ENCODE peak calls at places on chromosomes 6 and 20, in ten cellular contexts. One of them, this sample, is unnamed.

GRCh38 chr6:164532546-164533362 is 776.7 kb downstream of the C6orf118 start:
- DNase-seq in DMS153: no peak
- DNase-seq in activated naive CD8-positive, alpha-beta T cell treated with anti-CD3 and anti-CD28 coated beads, Interleukin-2, amount 50 U/mL, for 24 hours: no peak
- DNase-seq in HT-29: no peak
- DNase-seq in small intestine: no peak
- DNase-seq in effector memory CD8-positive, alpha-beta T cell: no peak
- DNase-seq in ovary: no peak
- DNase-seq in GM12865: no peak
- DNase-seq in activated naive CD4-positive, alpha-beta T cell treated with anti-CD3 and anti-CD28 coated beads for 36 hours: no peak
- DNase-seq in GM04504: no peak
- DNase-seq in this sample: no peak

GRCh38 chr6:21597706-21598273 is 4.2 kb downstream of the SOX4 start:
- DNase-seq in GM12865: peak; percentile 42
- DNase-seq in small intestine: no peak
- DNase-seq in GM04504: no peak
- DNase-seq in effector memory CD8-positive, alpha-beta T cell: no peak
- DNase-seq in HT-29: peak; percentile 31
- DNase-seq in DMS153: no peak
- DNase-seq in activated naive CD4-positive, alpha-beta T cell treated with anti-CD3 and anti-CD28 coated beads for 36 hours: no peak
- DNase-seq in ovary: no peak
- DNase-seq in activated naive CD8-positive, alpha-beta T cell treated with anti-CD3 and anti-CD28 coated beads, Interleukin-2, amount 50 U/mL, for 24 hours: no peak
- DNase-seq in this sample: no peak

GRCh38 chr6:152267967-152268845 is 369.0 kb downstream of the SYNE1 start:
- DNase-seq in HT-29: peak; percentile 61
- DNase-seq in ovary: no peak
- DNase-seq in DMS153: peak; percentile 30
- DNase-seq in effector memory CD8-positive, alpha-beta T cell: no peak
- DNase-seq in GM04504: no peak
- DNase-seq in activated naive CD4-positive, alpha-beta T cell treated with anti-CD3 and anti-CD28 coated beads for 36 hours: peak; percentile 53
- DNase-seq in small intestine: peak; percentile 16
- DNase-seq in activated naive CD8-positive, alpha-beta T cell treated with anti-CD3 and anti-CD28 coated beads, Interleukin-2, amount 50 U/mL, for 24 hours: no peak
- DNase-seq in GM12865: peak; percentile 23
- DNase-seq in this sample: peak; percentile 23

GRCh38 chr6:158926429-158926828 is 73.6 kb downstream of the RSPH3 start:
- DNase-seq in GM12865: no peak
- DNase-seq in small intestine: no peak
- DNase-seq in activated naive CD4-positive, alpha-beta T cell treated with anti-CD3 and anti-CD28 coated beads for 36 hours: no peak
- DNase-seq in ovary: no peak
- DNase-seq in GM04504: peak; percentile 16
- DNase-seq in HT-29: no peak
- DNase-seq in activated naive CD8-positive, alpha-beta T cell treated with anti-CD3 and anti-CD28 coated beads, Interleukin-2, amount 50 U/mL, for 24 hours: no peak
- DNase-seq in DMS153: no peak
- DNase-seq in effector memory CD8-positive, alpha-beta T cell: no peak
- DNase-seq in this sample: no peak

GRCh38 chr6:152233547-152234320 is 403.4 kb downstream of the SYNE1 start:
- DNase-seq in small intestine: no peak
- DNase-seq in GM12865: no peak
- DNase-seq in activated naive CD8-positive, alpha-beta T cell treated with anti-CD3 and anti-CD28 coated beads, Interleukin-2, amount 50 U/mL, for 24 hours: no peak
- DNase-seq in ovary: no peak
- DNase-seq in DMS153: no peak
- DNase-seq in GM04504: no peak
- DNase-seq in activated naive CD4-positive, alpha-beta T cell treated with anti-CD3 and anti-CD28 coated beads for 36 hours: peak; percentile 54
- DNase-seq in HT-29: no peak
- DNase-seq in effector memory CD8-positive, alpha-beta T cell: no peak
- DNase-seq in this sample: no peak

GRCh38 chr6:169789944-169790927 is 38.8 kb downstream of the ERMARD start:
- DNase-seq in GM04504: peak; percentile 34
- DNase-seq in effector memory CD8-positive, alpha-beta T cell: peak; percentile 65
- DNase-seq in DMS153: peak; percentile 68
- DNase-seq in activated naive CD4-positive, alpha-beta T cell treated with anti-CD3 and anti-CD28 coated beads for 36 hours: peak; percentile 80
- DNase-seq in activated naive CD8-positive, alpha-beta T cell treated with anti-CD3 and anti-CD28 coated beads, Interleukin-2, amount 50 U/mL, for 24 hours: peak; percentile 82
- DNase-seq in GM12865: peak; percentile 60
- DNase-seq in ovary: peak; percentile 79
- DNase-seq in HT-29: peak; percentile 77
- DNase-seq in small intestine: peak; percentile 89
- DNase-seq in this sample: peak; percentile 52

GRCh38 chr6:46794068-46794467 is 879 bp downstream of the MEP1A start:
- DNase-seq in HT-29: no peak
- DNase-seq in activated naive CD8-positive, alpha-beta T cell treated with anti-CD3 and anti-CD28 coated beads, Interleukin-2, amount 50 U/mL, for 24 hours: no peak
- DNase-seq in effector memory CD8-positive, alpha-beta T cell: no peak
- DNase-seq in activated naive CD4-positive, alpha-beta T cell treated with anti-CD3 and anti-CD28 coated beads for 36 hours: no peak
- DNase-seq in GM12865: no peak
- DNase-seq in GM04504: no peak
- DNase-seq in small intestine: no peak
- DNase-seq in DMS153: no peak
- DNase-seq in ovary: no peak
- DNase-seq in this sample: no peak

GRCh38 chr20:51026317-51026716 is 3.4 kb upstream of the KCNG1 start:
- DNase-seq in activated naive CD8-positive, alpha-beta T cell treated with anti-CD3 and anti-CD28 coated beads, Interleukin-2, amount 50 U/mL, for 24 hours: no peak
- DNase-seq in ovary: no peak
- DNase-seq in activated naive CD4-positive, alpha-beta T cell treated with anti-CD3 and anti-CD28 coated beads for 36 hours: no peak
- DNase-seq in GM04504: no peak
- DNase-seq in small intestine: no peak
- DNase-seq in effector memory CD8-positive, alpha-beta T cell: no peak
- DNase-seq in DMS153: no peak
- DNase-seq in GM12865: no peak
- DNase-seq in HT-29: no peak
- DNase-seq in this sample: no peak

GRCh38 chr6:169453221-169453620 is 199.6 kb upstream of the THBS2 start:
- DNase-seq in GM04504: no peak
- DNase-seq in GM12865: no peak
- DNase-seq in ovary: no peak
- DNase-seq in DMS153: no peak
- DNase-seq in effector memory CD8-positive, alpha-beta T cell: no peak
- DNase-seq in HT-29: no peak
- DNase-seq in activated naive CD4-positive, alpha-beta T cell treated with anti-CD3 and anti-CD28 coated beads for 36 hours: no peak
- DNase-seq in small intestine: no peak
- DNase-seq in activated naive CD8-positive, alpha-beta T cell treated with anti-CD3 and anti-CD28 coated beads, Interleukin-2, amount 50 U/mL, for 24 hours: no peak
- DNase-seq in this sample: no peak

GRCh38 chr20:38298768-38299288 is 5.1 kb upstream of the BPI start:
- DNase-seq in GM04504: no peak
- DNase-seq in HT-29: no peak
- DNase-seq in DMS153: no peak
- DNase-seq in activated naive CD8-positive, alpha-beta T cell treated with anti-CD3 and anti-CD28 coated beads, Interleukin-2, amount 50 U/mL, for 24 hours: no peak
- DNase-seq in GM12865: no peak
- DNase-seq in activated naive CD4-positive, alpha-beta T cell treated with anti-CD3 and anti-CD28 coated beads for 36 hours: no peak
- DNase-seq in effector memory CD8-positive, alpha-beta T cell: no peak
- DNase-seq in ovary: peak; percentile 95
- DNase-seq in small intestine: no peak
- DNase-seq in this sample: no peak

GRCh38 chr6:5898563-5898962 is 108.2 kb downstream of the NRN1 start:
- DNase-seq in DMS153: no peak
- DNase-seq in small intestine: no peak
- DNase-seq in activated naive CD4-positive, alpha-beta T cell treated with anti-CD3 and anti-CD28 coated beads for 36 hours: no peak
- DNase-seq in GM12865: no peak
- DNase-seq in activated naive CD8-positive, alpha-beta T cell treated with anti-CD3 and anti-CD28 coated beads, Interleukin-2, amount 50 U/mL, for 24 hours: no peak
- DNase-seq in effector memory CD8-positive, alpha-beta T cell: no peak
- DNase-seq in ovary: no peak
- DNase-seq in HT-29: no peak
- DNase-seq in GM04504: no peak
- DNase-seq in this sample: no peak

GRCh38 chr20:44888226-44889103 is 3.0 kb downstream of the YWHAB start:
- DNase-seq in effector memory CD8-positive, alpha-beta T cell: no peak
- DNase-seq in ovary: no peak
- DNase-seq in small intestine: peak; percentile 20
- DNase-seq in activated naive CD4-positive, alpha-beta T cell treated with anti-CD3 and anti-CD28 coated beads for 36 hours: no peak
- DNase-seq in activated naive CD8-positive, alpha-beta T cell treated with anti-CD3 and anti-CD28 coated beads, Interleukin-2, amount 50 U/mL, for 24 hours: no peak
- DNase-seq in GM04504: no peak
- DNase-seq in GM12865: peak; percentile 13
- DNase-seq in HT-29: peak; percentile 62
- DNase-seq in DMS153: no peak
- DNase-seq in this sample: no peak

GRCh38 chr6:134000443-134000842 is 47.4 kb downstream of the TBPL1 start:
- DNase-seq in GM04504: no peak
- DNase-seq in activated naive CD8-positive, alpha-beta T cell treated with anti-CD3 and anti-CD28 coated beads, Interleukin-2, amount 50 U/mL, for 24 hours: no peak
- DNase-seq in activated naive CD4-positive, alpha-beta T cell treated with anti-CD3 and anti-CD28 coated beads for 36 hours: no peak
- DNase-seq in DMS153: no peak
- DNase-seq in effector memory CD8-positive, alpha-beta T cell: no peak
- DNase-seq in small intestine: no peak
- DNase-seq in GM12865: no peak
- DNase-seq in ovary: no peak
- DNase-seq in HT-29: no peak
- DNase-seq in this sample: no peak

GRCh38 chr20:18722381-18722780 is 91.2 kb upstream of the SCP2D1 start:
- DNase-seq in effector memory CD8-positive, alpha-beta T cell: no peak
- DNase-seq in GM04504: peak; percentile 32
- DNase-seq in GM12865: no peak
- DNase-seq in small intestine: no peak
- DNase-seq in DMS153: no peak
- DNase-seq in HT-29: no peak
- DNase-seq in ovary: no peak
- DNase-seq in activated naive CD8-positive, alpha-beta T cell treated with anti-CD3 and anti-CD28 coated beads, Interleukin-2, amount 50 U/mL, for 24 hours: no peak
- DNase-seq in activated naive CD4-positive, alpha-beta T cell treated with anti-CD3 and anti-CD28 coated beads for 36 hours: no peak
- DNase-seq in this sample: no peak

GRCh38 chr6:45074423-45074822 is 253.7 kb upstream of the RUNX2 start:
- DNase-seq in DMS153: no peak
- DNase-seq in ovary: no peak
- DNase-seq in HT-29: no peak
- DNase-seq in activated naive CD4-positive, alpha-beta T cell treated with anti-CD3 and anti-CD28 coated beads for 36 hours: no peak
- DNase-seq in small intestine: no peak
- DNase-seq in GM04504: no peak
- DNase-seq in GM12865: no peak
- DNase-seq in effector memory CD8-positive, alpha-beta T cell: no peak
- DNase-seq in activated naive CD8-positive, alpha-beta T cell treated with anti-CD3 and anti-CD28 coated beads, Interleukin-2, amount 50 U/mL, for 24 hours: no peak
- DNase-seq in this sample: no peak

GRCh38 chr6:145758086-145758485 is 22.8 kb upstream of the EPM2A start:
- DNase-seq in DMS153: no peak
- DNase-seq in activated naive CD4-positive, alpha-beta T cell treated with anti-CD3 and anti-CD28 coated beads for 36 hours: no peak
- DNase-seq in GM04504: no peak
- DNase-seq in ovary: no peak
- DNase-seq in activated naive CD8-positive, alpha-beta T cell treated with anti-CD3 and anti-CD28 coated beads, Interleukin-2, amount 50 U/mL, for 24 hours: no peak
- DNase-seq in small intestine: no peak
- DNase-seq in effector memory CD8-positive, alpha-beta T cell: no peak
- DNase-seq in GM12865: no peak
- DNase-seq in HT-29: no peak
- DNase-seq in this sample: no peak

GRCh38 chr6:1390071-1390804 is 862 bp downstream of the FOXF2 start:
- DNase-seq in ovary: no peak
- DNase-seq in GM04504: no peak
- DNase-seq in activated naive CD4-positive, alpha-beta T cell treated with anti-CD3 and anti-CD28 coated beads for 36 hours: no peak
- DNase-seq in HT-29: no peak
- DNase-seq in DMS153: no peak
- DNase-seq in small intestine: no peak
- DNase-seq in effector memory CD8-positive, alpha-beta T cell: no peak
- DNase-seq in activated naive CD8-positive, alpha-beta T cell treated with anti-CD3 and anti-CD28 coated beads, Interleukin-2, amount 50 U/mL, for 24 hours: no peak
- DNase-seq in GM12865: no peak
- DNase-seq in this sample: no peak

GRCh38 chr6:9233686-9234085 is 798.3 kb upstream of the SLC35B3 start:
- DNase-seq in activated naive CD8-positive, alpha-beta T cell treated with anti-CD3 and anti-CD28 coated beads, Interleukin-2, amount 50 U/mL, for 24 hours: no peak
- DNase-seq in GM12865: no peak
- DNase-seq in ovary: no peak
- DNase-seq in GM04504: no peak
- DNase-seq in activated naive CD4-positive, alpha-beta T cell treated with anti-CD3 and anti-CD28 coated beads for 36 hours: no peak
- DNase-seq in effector memory CD8-positive, alpha-beta T cell: no peak
- DNase-seq in DMS153: no peak
- DNase-seq in HT-29: no peak
- DNase-seq in small intestine: no peak
- DNase-seq in this sample: no peak

GRCh38 chr6:149429427-149430360 is 29.6 kb downstream of the SUMO4 start:
- DNase-seq in GM04504: no peak
- DNase-seq in activated naive CD8-positive, alpha-beta T cell treated with anti-CD3 and anti-CD28 coated beads, Interleukin-2, amount 50 U/mL, for 24 hours: no peak
- DNase-seq in DMS153: no peak
- DNase-seq in activated naive CD4-positive, alpha-beta T cell treated with anti-CD3 and anti-CD28 coated beads for 36 hours: no peak
- DNase-seq in small intestine: no peak
- DNase-seq in effector memory CD8-positive, alpha-beta T cell: no peak
- DNase-seq in HT-29: no peak
- DNase-seq in GM12865: no peak
- DNase-seq in ovary: no peak
- DNase-seq in this sample: no peak

GRCh38 chr20:37575884-37576283 is 48.2 kb upstream of the BLCAP start:
- DNase-seq in GM04504: no peak
- DNase-seq in effector memory CD8-positive, alpha-beta T cell: no peak
- DNase-seq in activated naive CD4-positive, alpha-beta T cell treated with anti-CD3 and anti-CD28 coated beads for 36 hours: no peak
- DNase-seq in small intestine: no peak
- DNase-seq in HT-29: no peak
- DNase-seq in ovary: no peak
- DNase-seq in activated naive CD8-positive, alpha-beta T cell treated with anti-CD3 and anti-CD28 coated beads, Interleukin-2, amount 50 U/mL, for 24 hours: no peak
- DNase-seq in GM12865: peak; percentile 44
- DNase-seq in DMS153: no peak
- DNase-seq in this sample: no peak

This sample was measured in MM.1S.